ENCODE peak calls at places on chromosomes 5 and 9, in six cellular contexts. One of them, this sample, is unnamed.

GRCh38 chr5:121377446-121377845 is 474.2 kb upstream of the FTMT start:
- DNase-seq in skeletal muscle cell: no peak
- DNase-seq in WTC11: no peak
- DNase-seq in activated CD4-positive, alpha-beta T cell treated with anti-CD3 and anti-CD28 coated beads for 24 hours: no peak
- DNase-seq in ELR: no peak
- DNase-seq in NCI-H2029 treated with DMSO at 0.1 percent for 48 hours: no peak
- DNase-seq in this sample: no peak

GRCh38 chr5:142222881-142223558 is 101.8 kb downstream of the SPRY4 start:
- DNase-seq in ELR: no peak
- DNase-seq in WTC11: no peak
- DNase-seq in NCI-H2029 treated with DMSO at 0.1 percent for 48 hours: no peak
- DNase-seq in activated CD4-positive, alpha-beta T cell treated with anti-CD3 and anti-CD28 coated beads for 24 hours: no peak
- DNase-seq in skeletal muscle cell: no peak
- DNase-seq in this sample: no peak

GRCh38 chr9:93673844-93674334 is 97.5 kb downstream of the PHF2 start:
- DNase-seq in WTC11: peak
- DNase-seq in ELR: no peak
- DNase-seq in skeletal muscle cell: no peak
- DNase-seq in activated CD4-positive, alpha-beta T cell treated with anti-CD3 and anti-CD28 coated beads for 24 hours: no peak
- DNase-seq in NCI-H2029 treated with DMSO at 0.1 percent for 48 hours: no peak
- DNase-seq in this sample: no peak

GRCh38 chr9:136700959-136701664 is 11.3 kb upstream of the DIPK1B start:
- DNase-seq in activated CD4-positive, alpha-beta T cell treated with anti-CD3 and anti-CD28 coated beads for 24 hours: peak
- DNase-seq in skeletal muscle cell: no peak
- DNase-seq in NCI-H2029 treated with DMSO at 0.1 percent for 48 hours: no peak
- DNase-seq in ELR: no peak
- DNase-seq in WTC11: no peak
- DNase-seq in this sample: no peak

GRCh38 chr9:69933445-69933844 is 110.2 kb upstream of the MAMDC2 start:
- DNase-seq in activated CD4-positive, alpha-beta T cell treated with anti-CD3 and anti-CD28 coated beads for 24 hours: no peak
- DNase-seq in WTC11: no peak
- DNase-seq in ELR: no peak
- DNase-seq in skeletal muscle cell: no peak
- DNase-seq in NCI-H2029 treated with DMSO at 0.1 percent for 48 hours: no peak
- DNase-seq in this sample: no peak

GRCh38 chr5:92850886-92851285 is 730.1 kb downstream of the NR2F1-AS1 start:
- DNase-seq in NCI-H2029 treated with DMSO at 0.1 percent for 48 hours: no peak
- DNase-seq in activated CD4-positive, alpha-beta T cell treated with anti-CD3 and anti-CD28 coated beads for 24 hours: no peak
- DNase-seq in ELR: no peak
- DNase-seq in skeletal muscle cell: no peak
- DNase-seq in WTC11: no peak
- DNase-seq in this sample: no peak

GRCh38 chr9:91945277-91946074 is 4.6 kb downstream of the ROR2 start:
- DNase-seq in skeletal muscle cell: no peak
- DNase-seq in activated CD4-positive, alpha-beta T cell treated with anti-CD3 and anti-CD28 coated beads for 24 hours: no peak
- DNase-seq in WTC11: no peak
- DNase-seq in ELR: no peak
- DNase-seq in NCI-H2029 treated with DMSO at 0.1 percent for 48 hours: no peak
- DNase-seq in this sample: no peak

GRCh38 chr9:17059465-17059864 is 75.4 kb upstream of the CNTLN start:
- DNase-seq in skeletal muscle cell: no peak
- DNase-seq in NCI-H2029 treated with DMSO at 0.1 percent for 48 hours: no peak
- DNase-seq in ELR: no peak
- DNase-seq in activated CD4-positive, alpha-beta T cell treated with anti-CD3 and anti-CD28 coated beads for 24 hours: no peak
- DNase-seq in WTC11: no peak
- DNase-seq in this sample: no peak

GRCh38 chr9:134936021-134936761 is 18.5 kb upstream of the FCN1 start:
- DNase-seq in NCI-H2029 treated with DMSO at 0.1 percent for 48 hours: no peak
- DNase-seq in skeletal muscle cell: no peak
- DNase-seq in ELR: no peak
- DNase-seq in activated CD4-positive, alpha-beta T cell treated with anti-CD3 and anti-CD28 coated beads for 24 hours: no peak
- DNase-seq in WTC11: no peak
- DNase-seq in this sample: no peak

GRCh38 chr5:38104497-38105230 is 153.7 kb upstream of the EGFLAM start:
- DNase-seq in WTC11: peak
- DNase-seq in activated CD4-positive, alpha-beta T cell treated with anti-CD3 and anti-CD28 coated beads for 24 hours: no peak
- DNase-seq in NCI-H2029 treated with DMSO at 0.1 percent for 48 hours: no peak
- DNase-seq in ELR: peak
- DNase-seq in skeletal muscle cell: no peak
- DNase-seq in this sample: no peak

GRCh38 chr9:95754533-95755420 is 120.7 kb upstream of the ERCC6L2 start:
- DNase-seq in WTC11: peak
- DNase-seq in NCI-H2029 treated with DMSO at 0.1 percent for 48 hours: no peak
- DNase-seq in ELR: no peak
- DNase-seq in activated CD4-positive, alpha-beta T cell treated with anti-CD3 and anti-CD28 coated beads for 24 hours: no peak
- DNase-seq in skeletal muscle cell: no peak
- DNase-seq in this sample: no peak

GRCh38 chr9:136389396-136389795 is 10.6 kb downstream of the SNAPC4 start:
- DNase-seq in WTC11: no peak
- DNase-seq in ELR: no peak
- DNase-seq in skeletal muscle cell: no peak
- DNase-seq in activated CD4-positive, alpha-beta T cell treated with anti-CD3 and anti-CD28 coated beads for 24 hours: no peak
- DNase-seq in NCI-H2029 treated with DMSO at 0.1 percent for 48 hours: no peak
- DNase-seq in this sample: no peak

GRCh38 chr5:77867194-77867691 is 91.1 kb upstream of the TBCA start:
- DNase-seq in WTC11: no peak
- DNase-seq in skeletal muscle cell: no peak
- DNase-seq in NCI-H2029 treated with DMSO at 0.1 percent for 48 hours: no peak
- DNase-seq in activated CD4-positive, alpha-beta T cell treated with anti-CD3 and anti-CD28 coated beads for 24 hours: no peak
- DNase-seq in ELR: peak
- DNase-seq in this sample: no peak

GRCh38 chr5:8956659-8957058 is 589.2 kb downstream of the SEMA5A start:
- DNase-seq in WTC11: no peak
- DNase-seq in skeletal muscle cell: no peak
- DNase-seq in NCI-H2029 treated with DMSO at 0.1 percent for 48 hours: no peak
- DNase-seq in activated CD4-positive, alpha-beta T cell treated with anti-CD3 and anti-CD28 coated beads for 24 hours: no peak
- DNase-seq in ELR: no peak
- DNase-seq in this sample: no peak

GRCh38 chr5:167970002-167970401 is 321.4 kb upstream of the WWC1 start:
- DNase-seq in NCI-H2029 treated with DMSO at 0.1 percent for 48 hours: no peak
- DNase-seq in WTC11: no peak
- DNase-seq in skeletal muscle cell: no peak
- DNase-seq in activated CD4-positive, alpha-beta T cell treated with anti-CD3 and anti-CD28 coated beads for 24 hours: no peak
- DNase-seq in ELR: peak
- DNase-seq in this sample: no peak

GRCh38 chr5:139930406-139930805 is 112.7 kb downstream of the NRG2 start:
- DNase-seq in WTC11: no peak
- DNase-seq in skeletal muscle cell: no peak
- DNase-seq in NCI-H2029 treated with DMSO at 0.1 percent for 48 hours: no peak
- DNase-seq in ELR: no peak
- DNase-seq in activated CD4-positive, alpha-beta T cell treated with anti-CD3 and anti-CD28 coated beads for 24 hours: no peak
- DNase-seq in this sample: no peak

GRCh38 chr5:159095218-159095617 is 4.5 kb downstream of the EBF1 start:
- DNase-seq in WTC11: peak
- DNase-seq in skeletal muscle cell: no peak
- DNase-seq in ELR: no peak
- DNase-seq in NCI-H2029 treated with DMSO at 0.1 percent for 48 hours: no peak
- DNase-seq in activated CD4-positive, alpha-beta T cell treated with anti-CD3 and anti-CD28 coated beads for 24 hours: no peak
- DNase-seq in this sample: no peak

GRCh38 chr5:59609501-59610265 is 283.8 kb downstream of the PDE4D start:
- DNase-seq in ELR: no peak
- DNase-seq in activated CD4-positive, alpha-beta T cell treated with anti-CD3 and anti-CD28 coated beads for 24 hours: no peak
- DNase-seq in WTC11: no peak
- DNase-seq in NCI-H2029 treated with DMSO at 0.1 percent for 48 hours: no peak
- DNase-seq in skeletal muscle cell: no peak
- DNase-seq in this sample: no peak

GRCh38 chr5:93054424-93055165 is 526.4 kb downstream of the NR2F1-AS1 start:
- DNase-seq in WTC11: no peak
- DNase-seq in ELR: no peak
- DNase-seq in skeletal muscle cell: peak
- DNase-seq in activated CD4-positive, alpha-beta T cell treated with anti-CD3 and anti-CD28 coated beads for 24 hours: no peak
- DNase-seq in NCI-H2029 treated with DMSO at 0.1 percent for 48 hours: no peak
- DNase-seq in this sample: no peak

GRCh38 chr9:105700598-105701544 is 6.5 kb downstream of the TMEM38B start:
- DNase-seq in WTC11: no peak
- DNase-seq in skeletal muscle cell: no peak
- DNase-seq in activated CD4-positive, alpha-beta T cell treated with anti-CD3 and anti-CD28 coated beads for 24 hours: no peak
- DNase-seq in NCI-H2029 treated with DMSO at 0.1 percent for 48 hours: no peak
- DNase-seq in ELR: no peak
- DNase-seq in this sample: no peak

GRCh38 chr5:135018457-135018856 is 15.6 kb downstream of the PITX1 start:
- DNase-seq in NCI-H2029 treated with DMSO at 0.1 percent for 48 hours: no peak
- DNase-seq in activated CD4-positive, alpha-beta T cell treated with anti-CD3 and anti-CD28 coated beads for 24 hours: no peak
- DNase-seq in ELR: no peak
- DNase-seq in skeletal muscle cell: no peak
- DNase-seq in WTC11: no peak
- DNase-seq in this sample: no peak

GRCh38 chr9:121686930-121687541 is 35.6 kb downstream of the DAB2IP start:
- DNase-seq in WTC11: peak
- DNase-seq in activated CD4-positive, alpha-beta T cell treated with anti-CD3 and anti-CD28 coated beads for 24 hours: peak
- DNase-seq in ELR: peak
- DNase-seq in NCI-H2029 treated with DMSO at 0.1 percent for 48 hours: peak
- DNase-seq in skeletal muscle cell: no peak
- DNase-seq in this sample: no peak

GRCh38 chr5:116573279-116573616 is 1.4 kb downstream of the SEMA6A start:
- DNase-seq in ELR: no peak
- DNase-seq in WTC11: peak
- DNase-seq in activated CD4-positive, alpha-beta T cell treated with anti-CD3 and anti-CD28 coated beads for 24 hours: no peak
- DNase-seq in NCI-H2029 treated with DMSO at 0.1 percent for 48 hours: no peak
- DNase-seq in skeletal muscle cell: no peak
- DNase-seq in this sample: no peak

GRCh38 chr5:40441733-40442132 is 238.0 kb upstream of the PTGER4 start:
- DNase-seq in ELR: no peak
- DNase-seq in activated CD4-positive, alpha-beta T cell treated with anti-CD3 and anti-CD28 coated beads for 24 hours: no peak
- DNase-seq in skeletal muscle cell: no peak
- DNase-seq in NCI-H2029 treated with DMSO at 0.1 percent for 48 hours: no peak
- DNase-seq in WTC11: no peak
- DNase-seq in this sample: no peak

GRCh38 chr9:34994429-34995287 is 5.1 kb downstream of the DNAJB5 start:
- DNase-seq in WTC11: peak
- DNase-seq in NCI-H2029 treated with DMSO at 0.1 percent for 48 hours: peak
- DNase-seq in skeletal muscle cell: no peak
- DNase-seq in activated CD4-positive, alpha-beta T cell treated with anti-CD3 and anti-CD28 coated beads for 24 hours: no peak
- DNase-seq in ELR: peak
- DNase-seq in this sample: no peak

GRCh38 chr9:111622626-111623025 is 8.5 kb upstream of the DNAJC25 start:
- DNase-seq in ELR: peak
- DNase-seq in skeletal muscle cell: peak
- DNase-seq in activated CD4-positive, alpha-beta T cell treated with anti-CD3 and anti-CD28 coated beads for 24 hours: no peak
- DNase-seq in WTC11: no peak
- DNase-seq in NCI-H2029 treated with DMSO at 0.1 percent for 48 hours: no peak
- DNase-seq in this sample: peak

GRCh38 chr5:154740483-154740882 is 14.7 kb upstream of the LARP1 start:
- DNase-seq in NCI-H2029 treated with DMSO at 0.1 percent for 48 hours: no peak
- DNase-seq in WTC11: no peak
- DNase-seq in ELR: no peak
- DNase-seq in skeletal muscle cell: no peak
- DNase-seq in activated CD4-positive, alpha-beta T cell treated with anti-CD3 and anti-CD28 coated beads for 24 hours: no peak
- DNase-seq in this sample: no peak

GRCh38 chr5:67315082-67315801 is 118.6 kb upstream of the CD180 start:
- DNase-seq in activated CD4-positive, alpha-beta T cell treated with anti-CD3 and anti-CD28 coated beads for 24 hours: no peak
- DNase-seq in WTC11: no peak
- DNase-seq in NCI-H2029 treated with DMSO at 0.1 percent for 48 hours: no peak
- DNase-seq in skeletal muscle cell: no peak
- DNase-seq in ELR: peak
- DNase-seq in this sample: peak

GRCh38 chr9:32954642-32955041 is 46.8 kb downstream of the APTX start:
- DNase-seq in activated CD4-positive, alpha-beta T cell treated with anti-CD3 and anti-CD28 coated beads for 24 hours: no peak
- DNase-seq in NCI-H2029 treated with DMSO at 0.1 percent for 48 hours: no peak
- DNase-seq in skeletal muscle cell: peak
- DNase-seq in ELR: peak
- DNase-seq in WTC11: no peak
- DNase-seq in this sample: peak

This sample was measured in AG04449.